ENCODE peak calls at places on chromosomes 12 and 14, in nine cellular contexts. D is fibroblast of pulmonary artery, N is PC-3, R is epithelial cell of esophagus, S is fibroblast of the aortic adventitia, H is hepatocyte, P is uterus, B is lower lobe of right lung, L is cardiac muscle cell. J is an unnamed sample.

GRCh38 chr12:97985834-97986233 is 523.2 kb downstream of the RMST start:
- DNase-seq in H (no peak), P (no peak), B (no peak), R (no peak), N (no peak), S (no peak), D (no peak), L (no peak), J (no peak)

GRCh38 chr14:77181124-77181602 is 435 bp upstream of the TMEM63C start:
- DNase-seq in S (no peak), D (no peak), H (no peak), R (no peak), B (no peak), N (no peak), L (no peak), P (no peak), J (no peak)

GRCh38 chr14:31286456-31287293 is 79.1 kb upstream of the HECTD1 start:
- DNase-seq in S (no peak), N (peak), H (peak), D (no peak), P (no peak), B (no peak), L (no peak), R (no peak), J (no peak)

GRCh38 chr14:24378327-24378726 is 10.3 kb downstream of the NFATC4 start:
- DNase-seq in N (no peak), H (no peak), D (no peak), S (no peak), L (no peak), R (no peak), P (no peak), B (no peak), J (no peak)

GRCh38 chr14:63203618-63204406 is 431 bp upstream of the RHOJ start:
- DNase-seq in B (peak), S (peak), L (peak), R (peak), H (peak), P (peak), D (peak), N (peak), J (no peak)

GRCh38 chr12:110689601-110690430 is 901 bp upstream of the HVCN1 start:
- DNase-seq in L (peak), H (peak), R (peak), P (peak), N (no peak), S (peak), D (peak), B (peak), J (no peak)

GRCh38 chr12:1429980-1430379 is 164.4 kb downstream of the FBXL14 start:
- DNase-seq in B (no peak), P (no peak), N (peak), L (peak), R (peak), S (peak), D (peak), H (no peak), J (no peak)

GRCh38 chr12:8594072-8594471 is 18.6 kb downstream of the AICDA start:
- DNase-seq in P (no peak), N (no peak), D (no peak), B (no peak), H (no peak), L (no peak), S (no peak), R (no peak), J (no peak)

GRCh38 chr12:93322784-93323183 is 54.9 kb upstream of the NUDT4 start:
- DNase-seq in N (peak), R (peak), H (no peak), D (peak), L (no peak), P (no peak), B (no peak), S (no peak), J (peak)

GRCh38 chr14:100614803-100615202 is 27.6 kb upstream of the BEGAIN start:
- DNase-seq in D (no peak), R (no peak), S (no peak), B (no peak), H (no peak), P (no peak), N (no peak), L (no peak), J (no peak)

GRCh38 chr14:61042220-61042619 is 61.2 kb downstream of the SLC38A6 start:
- DNase-seq in B (no peak), R (no peak), D (no peak), P (no peak), S (no peak), H (no peak), N (no peak), L (no peak), J (peak)

GRCh38 chr12:80442426-80443222 is 1.4 kb upstream of the PTPRQ start:
- DNase-seq in N (peak), L (peak), S (peak), P (no peak), R (peak), B (no peak), D (peak), H (peak), J (peak)

GRCh38 chr12:97300431-97300830 is 162.2 kb upstream of the RMST start:
- DNase-seq in R (no peak), D (no peak), B (no peak), L (no peak), N (no peak), S (no peak), H (no peak), P (no peak), J (no peak)

GRCh38 chr14:93906341-93907329 is 20.5 kb upstream of the FAM181A start:
- DNase-seq in D (peak), B (peak), H (peak), S (peak), L (peak), P (peak), N (peak), R (peak), J (peak)

GRCh38 chr14:44149597-44149996 is 357.5 kb downstream of the FSCB start:
- DNase-seq in P (no peak), D (peak), N (peak), L (peak), B (no peak), S (no peak), H (peak), R (peak), J (peak)

GRCh38 chr12:1911598-1912575 is 6.6 kb downstream of the CACNA2D4 start:
- DNase-seq in S (no peak), R (no peak), B (peak), L (no peak), N (no peak), P (no peak), D (no peak), H (peak), J (no peak)

GRCh38 chr14:39673141-39674133 is 241.2 kb upstream of the FBXO33 start:
- DNase-seq in S (no peak), L (peak), B (no peak), N (peak), R (peak), D (peak), P (no peak), H (no peak), J (no peak)

GRCh38 chr14:73477618-73478266 is 13.0 kb upstream of the RIOX1 start:
- DNase-seq in N (no peak), L (peak), H (no peak), P (no peak), B (no peak), D (peak), S (peak), R (peak), J (no peak)

GRCh38 chr12:47885012-47885501 is 19.7 kb downstream of the VDR start:
- DNase-seq in H (no peak), L (peak), R (no peak), N (no peak), P (no peak), B (no peak), D (no peak), S (no peak), J (no peak)

GRCh38 chr12:68954811-68955210 is 21.8 kb upstream of the CPM start:
- DNase-seq in N (no peak), H (no peak), R (no peak), D (no peak), S (no peak), L (no peak), B (no peak), P (no peak), J (no peak)

GRCh38 chr12:131943389-131943788 is 6.4 kb upstream of the EP400 start:
- DNase-seq in S (no peak), R (no peak), B (peak), P (no peak), D (no peak), N (no peak), L (no peak), H (no peak), J (no peak)

GRCh38 chr12:124499873-124500231 is 67.6 kb downstream of the NCOR2 start:
- DNase-seq in D (no peak), B (no peak), L (no peak), H (no peak), N (no peak), R (no peak), P (no peak), S (no peak), J (no peak)

GRCh38 chr12:70364695-70365397 is 1.2 kb upstream of the KCNMB4 start:
- DNase-seq in N (no peak), S (no peak), P (no peak), H (no peak), D (no peak), R (no peak), L (no peak), B (no peak), J (no peak)

GRCh38 chr12:65294863-65295262 is 16.4 kb downstream of the MSRB3 start:
- DNase-seq in D (no peak), P (no peak), B (no peak), R (no peak), H (no peak), L (no peak), N (no peak), S (no peak), J (no peak)

GRCh38 chr12:43899574-43899973 is 63.7 kb downstream of the TMEM117 start:
- DNase-seq in H (no peak), B (no peak), P (no peak), S (no peak), N (no peak), D (no peak), L (no peak), R (no peak), J (no peak)

GRCh38 chr14:50210074-50210473 is 21.3 kb downstream of the SOS2 start:
- DNase-seq in P (no peak), N (no peak), R (no peak), S (no peak), H (no peak), D (no peak), L (no peak), B (no peak), J (no peak)

GRCh38 chr12:1629338-1630080 is 478 bp downstream of the WNT5B start:
- DNase-seq in L (no peak), P (no peak), N (no peak), D (no peak), S (no peak), H (peak), R (no peak), B (no peak), J (no peak)

GRCh38 chr12:13947237-13947945 is 34.0 kb downstream of the GRIN2B start:
- DNase-seq in S (no peak), B (no peak), R (peak), H (peak), P (no peak), D (no peak), N (no peak), L (no peak), J (no peak)

GRCh38 chr12:108643941-108644742 is 10.4 kb upstream of the SELPLG start:
- DNase-seq in S (no peak), B (peak), H (no peak), R (no peak), P (no peak), L (no peak), N (peak), D (no peak), J (no peak)

GRCh38 chr12:23945249-23945648 is 4.2 kb downstream of the SOX5 start:
- DNase-seq in L (no peak), P (no peak), S (no peak), N (no peak), R (no peak), H (no peak), B (no peak), D (no peak), J (no peak)
- H3K4me3 ChIP-seq in L (no peak), P (no peak), S (no peak), N (no peak), R (no peak), H (no peak), B (no peak), D (no peak), J (no peak)

GRCh38 chr14:69002069-69002468 is 23.0 kb upstream of the ACTN1 start:
- DNase-seq in B (no peak), R (no peak), L (no peak), S (peak), D (peak), P (no peak), N (peak), H (peak), J (peak)
- TF ChIP-seq CTCF in B (peak), R (no peak), L (peak), S (peak), D (peak), P (no peak), N (peak), H (peak), J (peak)

GRCh38 chr12:16603265-16603915 is 2.6 kb downstream of the LMO3 start:
- DNase-seq in R (no peak), D (no peak), B (no peak), P (no peak), N (no peak), S (no peak), H (no peak), L (no peak), J (no peak)
- H3K4me3 ChIP-seq in R (no peak), D (peak), B (peak), P (no peak), N (no peak), S (no peak), H (no peak), L (no peak), J (no peak)

DNA sequence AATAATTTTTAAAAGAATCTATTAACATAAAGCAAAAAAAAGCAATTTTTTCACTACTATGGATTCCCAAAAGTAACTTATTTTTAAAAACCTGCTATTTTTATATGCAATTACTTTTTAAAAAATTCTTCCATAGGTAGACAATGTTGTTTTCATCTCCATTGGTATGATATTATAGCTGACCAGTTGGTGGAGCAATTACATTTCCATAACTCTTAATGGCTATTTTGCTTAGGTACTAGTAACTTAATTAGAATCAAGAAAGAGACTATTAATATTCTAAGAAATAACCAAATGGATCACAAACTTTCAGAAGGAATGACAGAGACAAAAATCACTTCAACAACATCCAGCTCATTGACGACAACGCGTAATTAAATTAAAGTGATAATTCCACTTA is 64.7 kb upstream of the PTCSC3 start:
- DNase-seq in B (no peak), D (peak), S (no peak), H (no peak), L (peak), N (peak), P (no peak), R (peak), J (no peak)
- TF ChIP-seq CTCF in B (no peak), D (peak), S (no peak), H (peak), L (no peak), N (peak), P (no peak), R (peak), J (peak)

DNA sequence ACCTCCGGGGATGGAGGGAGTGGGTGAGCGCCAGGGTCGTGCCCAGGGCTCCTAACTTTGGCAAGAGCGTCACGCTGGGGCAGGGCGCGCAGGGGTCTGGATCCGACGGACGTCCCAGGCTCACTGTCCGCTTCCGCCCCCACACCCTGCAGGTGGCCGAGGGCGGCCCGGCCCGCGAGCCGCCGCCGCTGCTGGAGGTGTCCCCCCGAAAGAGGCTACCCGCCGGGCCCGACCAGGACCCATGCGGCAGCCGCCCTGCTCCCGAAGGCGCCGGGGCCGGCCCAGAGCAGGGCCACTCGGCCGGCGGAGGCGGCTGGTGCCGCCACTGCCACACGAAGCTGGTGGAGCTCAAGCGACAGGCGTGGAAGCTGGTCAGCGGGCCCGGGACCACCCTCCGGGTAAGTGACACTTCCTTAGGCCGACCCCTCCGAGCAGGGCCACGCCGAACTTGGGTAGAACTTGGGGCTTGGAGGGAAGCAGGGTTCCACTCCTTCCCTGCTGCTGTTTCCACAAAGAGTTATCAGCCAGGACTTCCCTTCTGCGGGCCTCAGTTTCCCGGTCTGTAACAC is 588 bp downstream of the KIF26A start:
- DNase-seq in R (peak), D (no peak), S (no peak), N (no peak), L (no peak), B (peak), P (no peak), H (no peak), J (no peak)
- H3K4me3 ChIP-seq in R (no peak), D (no peak), S (no peak), N (peak), L (peak), B (peak), P (peak), H (peak), J (no peak)

GRCh38 chr12:101737476-101737875 is 1.8 kb downstream of the SYCP3 start:
- DNase-seq in D (no peak), N (no peak), L (no peak), H (no peak), S (no peak), P (no peak), R (no peak), B (no peak), J (no peak)
- TF ChIP-seq CTCF in D (no peak), N (no peak), L (no peak), H (no peak), S (no peak), P (no peak), R (no peak), B (no peak), J (no peak)

DNA sequence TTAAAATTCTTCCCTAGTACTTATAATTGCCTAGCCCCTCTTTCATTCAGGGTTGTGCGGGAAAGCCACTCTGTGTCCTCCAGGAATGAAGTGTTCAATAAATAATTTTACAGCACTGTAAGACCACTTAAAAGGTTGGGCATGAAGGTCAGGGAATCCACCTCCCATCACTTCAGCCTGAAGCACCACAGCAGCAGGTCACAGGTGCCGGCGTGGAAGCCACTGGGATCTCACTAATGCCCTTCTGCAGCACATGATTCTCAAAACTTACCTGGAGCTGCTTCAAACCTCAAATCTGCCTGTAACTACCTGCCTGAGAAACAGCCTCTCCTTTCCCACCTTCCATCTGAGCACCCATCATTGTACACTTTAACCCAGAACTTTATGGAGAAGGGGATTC is 159.5 kb downstream of the ANO4 start:
- DNase-seq in R (no peak), D (no peak), B (no peak), S (no peak), N (no peak), P (no peak), H (no peak), L (no peak), J (no peak)
- H3K4me3 ChIP-seq in R (no peak), D (no peak), B (no peak), S (no peak), N (no peak), P (no peak), H (no peak), L (no peak), J (no peak)

GRCh38 chr12:6335451-6336078 is 6.3 kb downstream of the TNFRSF1A start:
- DNase-seq in B (peak), R (peak), H (peak), L (peak), S (peak), P (peak), N (peak), D (peak), J (no peak)

GRCh38 chr12:6336859-6337744 is 4.8 kb downstream of the TNFRSF1A start:
- DNase-seq in L (no peak), H (no peak), R (no peak), N (no peak), D (peak), B (no peak), P (no peak), S (no peak), J (no peak)

GRCh38 chr12:6338955-6339761 is 2.7 kb downstream of the TNFRSF1A start:
- DNase-seq in H (no peak), S (no peak), B (no peak), L (peak), R (no peak), D (peak), N (no peak), P (no peak), J (no peak)

GRCh38 chr12:6336079-6336858 is 5.6 kb downstream of the TNFRSF1A start:
- DNase-seq in B (peak), S (peak), P (peak), H (peak), D (peak), N (peak), L (peak), R (peak), J (peak)

GRCh38 chr12:6337958-6338406 is 3.9 kb downstream of the TNFRSF1A start:
- DNase-seq in H (no peak), R (no peak), P (no peak), N (no peak), B (no peak), D (peak), L (peak), S (peak), J (no peak)
- TF ChIP-seq CTCF in H (no peak), R (no peak), P (no peak), N (no peak), B (no peak), D (no peak), L (no peak), S (no peak), J (no peak)

DNA sequence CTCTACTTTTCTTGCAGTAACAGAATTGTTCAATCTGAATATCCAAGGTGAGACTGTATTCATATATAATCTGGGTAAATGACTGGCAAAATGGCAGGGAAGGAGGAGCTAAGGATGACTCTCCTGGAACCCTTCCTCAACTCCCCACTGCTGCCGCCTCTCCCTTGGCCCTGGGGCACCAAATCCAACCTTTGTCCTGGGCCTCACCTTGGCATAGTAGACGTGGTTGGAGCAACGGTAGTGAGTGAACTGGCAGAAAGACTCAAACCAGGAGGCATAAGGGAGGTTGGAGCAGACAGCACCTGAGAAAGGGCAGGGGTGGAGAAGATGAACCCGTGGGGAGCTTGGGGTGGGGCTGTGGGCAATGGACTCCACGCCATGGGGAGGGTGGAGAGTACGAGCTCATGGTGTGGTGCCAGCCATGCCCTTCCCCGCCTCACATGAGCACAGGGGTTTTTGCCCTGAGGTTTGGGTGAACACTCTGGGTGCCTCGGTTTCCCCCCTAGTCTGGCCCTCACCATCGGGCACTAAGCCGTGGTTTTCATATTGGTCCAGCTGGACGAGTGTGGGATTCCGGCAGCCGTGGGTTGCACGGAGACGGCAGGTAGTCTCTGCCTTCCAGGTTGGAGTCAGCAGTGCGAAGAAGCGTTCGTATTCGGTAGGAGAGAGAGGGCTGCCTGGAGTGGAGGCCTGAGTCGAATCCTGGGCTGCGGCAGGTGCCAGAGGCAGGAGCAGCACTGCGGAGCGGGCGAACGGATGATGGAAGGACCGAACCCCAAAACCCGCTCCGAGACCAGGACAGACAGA is 753 bp downstream of the ACRBP start:
- DNase-seq in B (no peak), P (no peak), L (no peak), R (no peak), S (no peak), H (no peak), N (no peak), D (no peak), J (no peak)
- H3K4me3 ChIP-seq in B (peak), P (peak), L (peak), R (no peak), S (peak), H (no peak), N (no peak), D (peak), J (no peak)